ENCODE peak calls at places on chromosomes 11 and 22, in four cellular contexts. Z, G, X and L are unnamed samples.

GRCh38 chr11:60130496-60130895 is 42.0 kb downstream of the MS4A2 start:
- DNase-seq in Z (peak; percentile 23), G (no peak), X (no peak), L (no peak)

GRCh38 chr11:94134651-94135512 is 6.2 kb downstream of the PANX1 start:
- DNase-seq in Z (no peak), G (no peak), X (no peak), L (no peak)

GRCh38 chr22:50525991-50526848 is 822 bp upstream of the SCO2 start:
- DNase-seq in Z (peak; percentile 83), G (peak; percentile 94), X (peak; percentile 83), L (peak; percentile 85)

GRCh38 chr11:46800177-46800576 is 45.9 kb downstream of the CKAP5 start:
- DNase-seq in Z (no peak), G (no peak), X (no peak), L (no peak)

GRCh38 chr22:49369726-49370717 is 457.7 kb downstream of the BRD1 start:
- DNase-seq in Z (no peak), G (no peak), X (no peak), L (no peak)

GRCh38 chr11:22685111-22685510 is 18.7 kb downstream of the GAS2 start:
- DNase-seq in Z (no peak), G (no peak), X (no peak), L (no peak)

GRCh38 chr22:31585161-31585859 is 76.7 kb downstream of the PISD start:
- DNase-seq in Z (no peak), G (no peak), X (no peak), L (no peak)

GRCh38 chr11:128825050-128825806 is 41.9 kb downstream of the KCNJ1 start:
- DNase-seq in Z (no peak), G (no peak), X (no peak), L (no peak)

GRCh38 chr11:76074178-76075112 is 131.9 kb downstream of the WNT11 start:
- DNase-seq in Z (no peak), G (no peak), X (no peak), L (no peak)

GRCh38 chr22:42856179-42856864 is 751 bp downstream of the ARFGAP3 start:
- DNase-seq in Z (no peak), G (peak; percentile 78), X (peak; percentile 59), L (no peak)

GRCh38 chr11:113992459-113993105 is 17.7 kb downstream of the HTR3A start:
- DNase-seq in Z (no peak), G (no peak), X (no peak), L (no peak)

GRCh38 chr11:116951762-116952161 is 114.3 kb upstream of the APOA1 start:
- DNase-seq in Z (no peak), G (no peak), X (no peak), L (no peak)

GRCh38 chr22:29877620-29878019 is 5.4 kb upstream of the MTMR3 start:
- DNase-seq in Z (no peak), G (no peak), X (no peak), L (no peak)

GRCh38 chr11:71269603-71270511 is 17.5 kb upstream of the SHANK2 start:
- DNase-seq in Z (no peak), G (no peak), X (no peak), L (no peak)

GRCh38 chr11:65896009-65896999 is 3.9 kb downstream of the FOSL1 start:
- DNase-seq in Z (no peak), G (no peak), X (no peak), L (no peak)

GRCh38 chr22:25048659-25049657 is 96.4 kb downstream of the KIAA1671 start:
- DNase-seq in Z (peak; percentile 84), G (no peak), X (peak; percentile 59), L (peak; percentile 66)

GRCh38 chr11:116984589-116984988 is 113.6 kb downstream of the SIK3 start:
- DNase-seq in Z (no peak), G (no peak), X (no peak), L (no peak)

GRCh38 chr11:117670924-117671323 is 126.1 kb downstream of the DSCAML1 start:
- DNase-seq in Z (no peak), G (no peak), X (no peak), L (no peak)